ENCODE peak calls at places on chromosomes 6 and 20, in six cellular contexts. B is Panc1, D is upper lobe of left lung, S is BE2C, H is right lobe of liver, V is PC-3. K is an unnamed sample. For H3K9me3, the result is how much of the 10 kb centered on the place peaks cover.

GRCh38 chr20:48295966-48296421 is 510.7 kb upstream of the SULF2 start:
- DNase-seq in D (no peak), S (no peak), H (no peak), B (no peak), V (no peak), K (no peak)

GRCh38 chr6:131107166-131107565 is 28.1 kb upstream of the AKAP7 start:
- DNase-seq in D (no peak), B (no peak), S (no peak), V (peak), H (no peak), K (no peak)

GRCh38 chr6:3428247-3428646 is 28.6 kb downstream of the SLC22A23 start:
- DNase-seq in V (no peak), H (no peak), B (no peak), S (no peak), D (no peak), K (no peak)

GRCh38 chr20:46007671-46008070 is 1.0 kb upstream of the MMP9 start:
- DNase-seq in H (no peak), S (no peak), V (no peak), B (no peak), D (no peak), K (no peak)

GRCh38 chr6:118902731-118903130 is 8.8 kb downstream of the ASF1A start:
- DNase-seq in B (no peak), H (no peak), V (no peak), S (no peak), D (no peak), K (no peak)

GRCh38 chr20:58986968-58987517 is 6.0 kb downstream of the NELFCD start:
- DNase-seq in S (peak), B (no peak), D (no peak), H (no peak), V (no peak), K (no peak)

GRCh38 chr6:165306955-165307354 is 2.5 kb downstream of the C6orf118 start:
- DNase-seq in V (no peak), H (no peak), S (no peak), D (no peak), B (no peak), K (no peak)

GRCh38 chr20:51639206-51639832 is 96.8 kb upstream of the NFATC2 start:
- DNase-seq in D (no peak), H (peak), V (peak), B (no peak), S (peak), K (no peak)

GRCh38 chr6:99612551-99613397 is 6.1 kb downstream of the PRDM13 start:
- DNase-seq in S (no peak), H (no peak), D (peak), V (no peak), B (no peak), K (no peak)

GRCh38 chr20:48406462-48407235 is 421.1 kb downstream of the PREX1 start:
- DNase-seq in S (no peak), H (no peak), V (no peak), D (no peak), B (no peak), K (no peak)

GRCh38 chr20:47661714-47662113 is 123.6 kb downstream of the SULF2 start:
- DNase-seq in H (no peak), V (no peak), S (no peak), B (no peak), D (no peak), K (no peak)

GRCh38 chr20:1328680-1329330 is at the start of gene SDCBP2:
- DNase-seq in V (peak), B (no peak), S (no peak), H (peak), D (no peak), K (no peak)

GRCh38 chr6:2729921-2730320 is 20.8 kb downstream of the MYLK4 start:
- DNase-seq in B (no peak), S (no peak), V (no peak), D (no peak), H (no peak), K (no peak)

GRCh38 chr6:111952326-111952725 is 79.1 kb upstream of the FYN start:
- DNase-seq in H (no peak), S (no peak), V (no peak), B (no peak), D (no peak), K (no peak)

GRCh38 chr20:32484221-32485125 is 100.7 kb downstream of the NOL4L start:
- DNase-seq in V (peak), S (peak), D (peak), H (peak), B (no peak), K (peak)

GRCh38 chr6:52399511-52400315 is 20.4 kb upstream of the EFHC1 start:
- DNase-seq in V (peak), D (no peak), H (no peak), B (no peak), S (peak), K (no peak)

GRCh38 chr6:43636312-43636667 is 650 bp downstream of the MAD2L1BP start:
- DNase-seq in D (no peak), H (no peak), V (peak), S (no peak), B (no peak), K (no peak)

GRCh38 chr20:41308726-41309413 is 8.7 kb downstream of the ZHX3 start:
- DNase-seq in S (no peak), V (no peak), B (no peak), H (no peak), D (no peak), K (no peak)

GRCh38 chr20:43800186-43800585 is 73.4 kb upstream of the GTSF1L start:
- DNase-seq in S (no peak), B (no peak), D (no peak), H (no peak), V (no peak), K (no peak)

GRCh38 chr6:169624785-169625184 is 77.0 kb downstream of the WDR27 start:
- DNase-seq in S (no peak), H (no peak), B (no peak), V (no peak), D (peak), K (no peak)

GRCh38 chr6:162271922-162272321 is 455.6 kb downstream of the PRKN start:
- DNase-seq in D (no peak), B (no peak), S (no peak), V (no peak), H (no peak), K (no peak)

GRCh38 chr6:36791553-36792171 is 47.6 kb downstream of the CPNE5 start:
- DNase-seq in S (no peak), H (no peak), B (no peak), D (no peak), V (no peak), K (no peak)

GRCh38 chr20:25058797-25059486 is 1.0 kb upstream of the ACSS1 start:
- DNase-seq in H (no peak), S (no peak), D (peak), V (peak), B (no peak), K (no peak)

GRCh38 chr6:12012566-12013367 is 655 bp downstream of the HIVEP1 start:
- DNase-seq in S (peak), D (peak), B (no peak), H (peak), V (peak), K (peak)

GRCh38 chr20:51551186-51551585 is 8.7 kb upstream of the NFATC2 start:
- DNase-seq in B (no peak), H (no peak), D (no peak), S (no peak), V (peak), K (no peak)

GRCh38 chr20:63588641-63589041 is 14.6 kb upstream of the HELZ2 start:
- DNase-seq in S (no peak), H (peak), B (no peak), V (no peak), D (peak), K (no peak)

GRCh38 chr6:70133246-70133645 is 169.6 kb downstream of the COL9A1 start:
- DNase-seq in H (no peak), D (no peak), B (no peak), S (no peak), V (no peak), K (no peak)

GRCh38 chr6:6825986-6826901 is 237.7 kb downstream of the LY86 start:
- DNase-seq in D (peak), V (peak), B (no peak), S (peak), H (peak), K (no peak)

GRCh38 chr6:111874030-111874425 is 776 bp upstream of the FYN start:
- DNase-seq in S (peak), B (no peak), V (peak), H (no peak), D (no peak), K (no peak)

GRCh38 chr20:53986037-53986436 is 84.4 kb downstream of the BCAS1 start:
- DNase-seq in B (no peak), S (no peak), V (no peak), H (no peak), D (no peak), K (no peak)

GRCh38 chr6:157089258-157089657 is 234.1 kb downstream of the TMEM242 start:
- DNase-seq in D (no peak), S (peak), B (no peak), H (no peak), V (no peak), K (no peak)

GRCh38 chr20:39107741-39108140 is 145.6 kb downstream of the DHX35 start:
- DNase-seq in S (no peak), V (peak), H (no peak), D (no peak), B (no peak), K (no peak)

GRCh38 chr6:164230804-164231203 is 816.3 kb downstream of the QKI start:
- DNase-seq in B (no peak), S (no peak), V (no peak), H (no peak), D (no peak), K (no peak)
- H3K9me3 ChIP-seq in B (under half), S (under half), V (under half), H (under half), D (under half), K (under half)

GRCh38 chr6:158849899-158850806 is 31.0 kb upstream of the EZR start:
- DNase-seq in S (no peak), V (peak), B (peak), H (no peak), D (no peak), K (no peak)

GRCh38 chr6:158848441-158848840 is 29.3 kb upstream of the EZR start:
- DNase-seq in S (no peak), H (no peak), D (no peak), V (peak), B (no peak), K (no peak)

GRCh38 chr6:158852312-158853071 is 33.3 kb upstream of the EZR start:
- DNase-seq in B (no peak), D (peak), S (no peak), V (no peak), H (no peak), K (no peak)

GRCh38 chr6:158853072-158853871 is 34.1 kb upstream of the EZR start:
- DNase-seq in S (no peak), B (peak), H (peak), V (peak), D (no peak), K (peak)

GRCh38 chr6:158850807-158851115 is 31.6 kb upstream of the EZR start:
- DNase-seq in D (no peak), S (no peak), V (peak), B (no peak), H (no peak), K (no peak)
- H3K9me3 ChIP-seq in D (under half), S (under half), V (under half), B (under half), H (under half), K (under half)

GRCh38 chr6:294656-295565 is 2.6 kb downstream of the DUSP22 start:
- DNase-seq in S (no peak), H (no peak), B (no peak), D (no peak), V (no peak), K (no peak)
- H3K9me3 ChIP-seq in S (under half), H (under half), B (under half), D (under half), V (under half), K (under half)

GRCh38 chr20:5312518-5312917 is 4.2 kb downstream of the PROKR2 start:
- DNase-seq in S (no peak), H (no peak), D (no peak), B (no peak), V (no peak), K (no peak)
- H3K9me3 ChIP-seq in S (under half), H (under half), D (under half), B (under half), V (under half), K (under half)

GRCh38 chr6:110741517-110741916 is 73.8 kb downstream of the CDK19 start:
- DNase-seq in B (no peak), V (no peak), H (no peak), S (no peak), D (no peak), K (no peak)
- H3K9me3 ChIP-seq in B (under half), V (under half), H (under half), S (under half), D (under half), K (under half)

GRCh38 chr20:18137412-18138265 is at the start of the genes KAT14 and PET117:
- DNase-seq in D (peak), V (peak), H (peak), B (peak), S (peak), K (peak)
- H3K9me3 ChIP-seq in D (under half), V (under half), H (under half), B (under half), S (under half), K (under half)

GRCh38 chr20:56271974-56272373 is 23.4 kb downstream of the MC3R start:
- DNase-seq in D (no peak), H (no peak), S (no peak), V (no peak), B (no peak), K (no peak)

GRCh38 chr20:56273491-56273890 is 25.0 kb downstream of the MC3R start:
- DNase-seq in B (no peak), D (no peak), V (no peak), H (no peak), S (no peak), K (no peak)

GRCh38 chr20:56278205-56278604 is 29.7 kb downstream of the MC3R start:
- DNase-seq in H (no peak), D (no peak), S (no peak), V (no peak), B (no peak), K (no peak)

GRCh38 chr20:56268536-56268935 is 20.0 kb downstream of the MC3R start:
- DNase-seq in B (no peak), D (no peak), V (no peak), H (no peak), S (no peak), K (no peak)

DNA sequence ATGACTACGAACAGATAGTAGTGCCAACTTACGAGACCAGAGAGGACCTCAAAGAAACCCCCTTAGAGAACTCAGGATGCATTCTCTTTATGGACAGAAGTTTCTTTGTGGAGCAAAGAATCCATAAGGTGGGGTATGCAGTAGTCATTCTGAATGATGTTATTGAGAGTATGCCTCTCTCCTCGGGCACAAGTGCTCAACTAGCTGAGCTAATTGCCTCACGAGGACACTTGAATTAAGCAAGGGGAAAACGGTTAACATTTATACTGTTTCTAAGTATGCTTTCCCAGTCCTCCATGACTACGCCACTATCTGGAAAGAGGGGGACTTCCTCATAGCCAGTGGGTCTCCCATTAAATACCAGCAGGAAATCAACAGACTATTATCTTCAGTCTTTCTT is 25.6 kb downstream of the MC3R start:
- DNase-seq in S (no peak), B (no peak), V (no peak), D (no peak), H (no peak), K (no peak)
- H3K9me3 ChIP-seq in S (under half), B (under half), V (under half), D (under half), H (under half), K (under half)

K was measured in T-helper 17 cell.